ENCODE peak calls at places on chromosome 20, in nine cellular contexts. D is anterior cingulate cortex; N is fibroblast of lung; O is fibroblast of the aortic adventitia; C is uterus; E is ecto neural progenitor cell; W is NCI-H2227 treated with DMSO at 0.1 percent for 48 hours; Q is activated effector memory CD4-positive, alpha-beta T cell treated with Interleukin-2 at 50 U/mL for 16 hours; S is posterior vena cava. J is an unnamed sample.
A peak's percentile ranks its signal among the peaks of the same experiment; 100 is the strongest.

GRCh38 chr20:63234693-63235398 is 859 bp upstream of the BIRC7 start:
- DNase-seq in D (no peak), N (no peak), O (no peak), C (no peak), E (peak; percentile 78), W (peak; percentile 3), Q (no peak), S (no peak), J (peak; percentile 33)

GRCh38 chr20:47985092-47985850 is 200.0 kb upstream of the SULF2 start:
- DNase-seq in D (no peak), N (no peak), O (no peak), C (no peak), E (peak; percentile 25), W (no peak), Q (no peak), S (no peak), J (peak; percentile 37)

GRCh38 chr20:14470231-14470894 is 133.0 kb upstream of the FLRT3 start:
- DNase-seq in D (no peak), N (no peak), O (no peak), C (no peak), E (no peak), W (no peak), Q (no peak), S (no peak), J (no peak)

GRCh38 chr20:6381887-6382286 is 259.1 kb upstream of the FERMT1 start:
- DNase-seq in D (no peak), N (peak; percentile 51), O (peak; percentile 1), C (no peak), E (no peak), W (no peak), Q (no peak), S (no peak), J (no peak)

GRCh38 chr20:26208296-26209091 is 511.8 kb upstream of the ZNF337 start:
- DNase-seq in D (no peak), N (no peak), O (no peak), C (no peak), E (peak; percentile 72), W (peak; percentile 28), Q (peak; percentile 34), S (peak; percentile 69), J (no peak)

GRCh38 chr20:33079267-33079666 is at the start of gene BPIFB4:
- DNase-seq in D (no peak), N (peak; percentile 2), O (peak; percentile 68), C (no peak), E (no peak), W (no peak), Q (no peak), S (no peak), J (peak; percentile 46)

GRCh38 chr20:61099786-61100185 is 152.3 kb upstream of the CDH4 start:
- DNase-seq in D (no peak), N (peak; percentile 6), O (no peak), C (no peak), E (no peak), W (peak; percentile 61), Q (no peak), S (no peak), J (no peak)

GRCh38 chr20:25341716-25342680 is 48.6 kb downstream of the ABHD12 start:
- DNase-seq in D (no peak), N (no peak), O (no peak), C (no peak), E (no peak), W (peak; percentile 19), Q (no peak), S (no peak), J (no peak)

GRCh38 chr20:4835244-4836177 is 113.8 kb downstream of the PRND start:
- DNase-seq in D (no peak), N (peak; percentile 58), O (peak; percentile 97), C (peak; percentile 86), E (no peak), W (no peak), Q (no peak), S (peak; percentile 92), J (peak; percentile 35)

GRCh38 chr20:50399917-50400704 is 110.1 kb upstream of the PTPN1 start:
- DNase-seq in D (no peak), N (peak; percentile 26), O (no peak), C (no peak), E (no peak), W (no peak), Q (no peak), S (no peak), J (no peak)

GRCh38 chr20:50376888-50377459 is 133.2 kb upstream of the PTPN1 start:
- DNase-seq in D (no peak), N (no peak), O (no peak), C (no peak), E (no peak), W (no peak), Q (no peak), S (no peak), J (no peak)